ENCODE peak calls at places on chromosomes 3 and 15, in ten cellular contexts. One of them, this sample, is unnamed.

GRCh38 chr15:96340611-96341464 is 10.3 kb downstream of the NR2F2 start:
- DNase-seq in EL: peak
- DNase-seq in T-helper 9 cell: no peak
- DNase-seq in stimulated activated CD4-positive, alpha-beta T cell treated with anti-CD3 and anti-CD28 coated beads, Interleukin-12 subunit alpha, Interleukin-12 subunit beta, amount 100 ng/mL, for 4 hours: no peak
- DNase-seq in NCI-H187: peak
- DNase-seq in AG08395: peak
- DNase-seq in Ammon's horn: peak
- DNase-seq in DMS153: no peak
- DNase-seq in GM12864: no peak
- DNase-seq in tibial artery: peak
- DNase-seq in this sample: no peak

GRCh38 chr15:57334257-57334656 is 42.0 kb upstream of the CGNL1 start:
- DNase-seq in tibial artery: no peak
- DNase-seq in EL: peak
- DNase-seq in GM12864: no peak
- DNase-seq in DMS153: no peak
- DNase-seq in T-helper 9 cell: no peak
- DNase-seq in Ammon's horn: no peak
- DNase-seq in stimulated activated CD4-positive, alpha-beta T cell treated with anti-CD3 and anti-CD28 coated beads, Interleukin-12 subunit alpha, Interleukin-12 subunit beta, amount 100 ng/mL, for 4 hours: no peak
- DNase-seq in AG08395: no peak
- DNase-seq in NCI-H187: no peak
- DNase-seq in this sample: no peak

GRCh38 chr15:47725924-47726323 is 8.6 kb downstream of the SEMA6D start:
- DNase-seq in Ammon's horn: no peak
- DNase-seq in tibial artery: no peak
- DNase-seq in AG08395: no peak
- DNase-seq in T-helper 9 cell: no peak
- DNase-seq in GM12864: no peak
- DNase-seq in NCI-H187: no peak
- DNase-seq in DMS153: no peak
- DNase-seq in stimulated activated CD4-positive, alpha-beta T cell treated with anti-CD3 and anti-CD28 coated beads, Interleukin-12 subunit alpha, Interleukin-12 subunit beta, amount 100 ng/mL, for 4 hours: no peak
- DNase-seq in EL: no peak
- DNase-seq in this sample: no peak

GRCh38 chr3:156788846-156789245 is 37.3 kb upstream of the LEKR1 start:
- DNase-seq in DMS153: no peak
- DNase-seq in T-helper 9 cell: no peak
- DNase-seq in Ammon's horn: no peak
- DNase-seq in EL: peak
- DNase-seq in GM12864: no peak
- DNase-seq in stimulated activated CD4-positive, alpha-beta T cell treated with anti-CD3 and anti-CD28 coated beads, Interleukin-12 subunit alpha, Interleukin-12 subunit beta, amount 100 ng/mL, for 4 hours: no peak
- DNase-seq in AG08395: no peak
- DNase-seq in tibial artery: no peak
- DNase-seq in NCI-H187: no peak
- DNase-seq in this sample: no peak

GRCh38 chr3:143951351-143951971 is 20.2 kb upstream of the DIPK2A start:
- DNase-seq in stimulated activated CD4-positive, alpha-beta T cell treated with anti-CD3 and anti-CD28 coated beads, Interleukin-12 subunit alpha, Interleukin-12 subunit beta, amount 100 ng/mL, for 4 hours: peak
- DNase-seq in T-helper 9 cell: no peak
- DNase-seq in Ammon's horn: peak
- DNase-seq in AG08395: peak
- DNase-seq in DMS153: peak
- DNase-seq in GM12864: no peak
- DNase-seq in tibial artery: no peak
- DNase-seq in EL: peak
- DNase-seq in NCI-H187: no peak
- DNase-seq in this sample: peak

GRCh38 chr15:64096486-64097431 is 977 bp downstream of the SNX1 start:
- DNase-seq in tibial artery: no peak
- DNase-seq in stimulated activated CD4-positive, alpha-beta T cell treated with anti-CD3 and anti-CD28 coated beads, Interleukin-12 subunit alpha, Interleukin-12 subunit beta, amount 100 ng/mL, for 4 hours: no peak
- DNase-seq in AG08395: peak
- DNase-seq in NCI-H187: no peak
- DNase-seq in T-helper 9 cell: no peak
- DNase-seq in DMS153: no peak
- DNase-seq in Ammon's horn: peak
- DNase-seq in GM12864: no peak
- DNase-seq in EL: peak
- DNase-seq in this sample: peak

GRCh38 chr3:194549853-194550252 is 63.1 kb upstream of the ATP13A3 start:
- DNase-seq in NCI-H187: no peak
- DNase-seq in DMS153: no peak
- DNase-seq in AG08395: no peak
- DNase-seq in EL: no peak
- DNase-seq in Ammon's horn: no peak
- DNase-seq in tibial artery: no peak
- DNase-seq in stimulated activated CD4-positive, alpha-beta T cell treated with anti-CD3 and anti-CD28 coated beads, Interleukin-12 subunit alpha, Interleukin-12 subunit beta, amount 100 ng/mL, for 4 hours: no peak
- DNase-seq in GM12864: no peak
- DNase-seq in T-helper 9 cell: no peak
- DNase-seq in this sample: no peak

GRCh38 chr3:131688370-131688769 is 185.6 kb upstream of the MRPL3 start:
- DNase-seq in EL: peak
- DNase-seq in stimulated activated CD4-positive, alpha-beta T cell treated with anti-CD3 and anti-CD28 coated beads, Interleukin-12 subunit alpha, Interleukin-12 subunit beta, amount 100 ng/mL, for 4 hours: no peak
- DNase-seq in NCI-H187: no peak
- DNase-seq in Ammon's horn: no peak
- DNase-seq in DMS153: no peak
- DNase-seq in AG08395: peak
- DNase-seq in GM12864: no peak
- DNase-seq in tibial artery: no peak
- DNase-seq in T-helper 9 cell: no peak
- DNase-seq in this sample: no peak

GRCh38 chr15:78942741-78943140 is 2.1 kb downstream of the CTSH start:
- DNase-seq in DMS153: no peak
- DNase-seq in stimulated activated CD4-positive, alpha-beta T cell treated with anti-CD3 and anti-CD28 coated beads, Interleukin-12 subunit alpha, Interleukin-12 subunit beta, amount 100 ng/mL, for 4 hours: no peak
- DNase-seq in NCI-H187: no peak
- DNase-seq in AG08395: no peak
- DNase-seq in Ammon's horn: no peak
- DNase-seq in GM12864: no peak
- DNase-seq in T-helper 9 cell: no peak
- DNase-seq in EL: no peak
- DNase-seq in tibial artery: no peak
- DNase-seq in this sample: no peak

GRCh38 chr15:78264304-78265136 is at the start of gene DNAJA4:
- DNase-seq in DMS153: no peak
- DNase-seq in tibial artery: peak
- DNase-seq in NCI-H187: no peak
- DNase-seq in stimulated activated CD4-positive, alpha-beta T cell treated with anti-CD3 and anti-CD28 coated beads, Interleukin-12 subunit alpha, Interleukin-12 subunit beta, amount 100 ng/mL, for 4 hours: peak
- DNase-seq in GM12864: no peak
- DNase-seq in AG08395: peak
- DNase-seq in EL: peak
- DNase-seq in Ammon's horn: peak
- DNase-seq in T-helper 9 cell: peak
- DNase-seq in this sample: peak

GRCh38 chr3:155131104-155131503 is 51.0 kb downstream of the MME start:
- DNase-seq in DMS153: no peak
- DNase-seq in tibial artery: no peak
- DNase-seq in GM12864: no peak
- DNase-seq in stimulated activated CD4-positive, alpha-beta T cell treated with anti-CD3 and anti-CD28 coated beads, Interleukin-12 subunit alpha, Interleukin-12 subunit beta, amount 100 ng/mL, for 4 hours: no peak
- DNase-seq in NCI-H187: no peak
- DNase-seq in AG08395: no peak
- DNase-seq in EL: peak
- DNase-seq in T-helper 9 cell: no peak
- DNase-seq in Ammon's horn: no peak
- DNase-seq in this sample: peak

GRCh38 chr15:77454956-77455355 is 34.3 kb downstream of the HMG20A start:
- DNase-seq in AG08395: no peak
- DNase-seq in tibial artery: no peak
- DNase-seq in NCI-H187: no peak
- DNase-seq in GM12864: no peak
- DNase-seq in EL: no peak
- DNase-seq in stimulated activated CD4-positive, alpha-beta T cell treated with anti-CD3 and anti-CD28 coated beads, Interleukin-12 subunit alpha, Interleukin-12 subunit beta, amount 100 ng/mL, for 4 hours: no peak
- DNase-seq in DMS153: no peak
- DNase-seq in T-helper 9 cell: no peak
- DNase-seq in Ammon's horn: no peak
- DNase-seq in this sample: no peak

GRCh38 chr15:79003301-79003700 is 58.5 kb upstream of the CTSH start:
- DNase-seq in NCI-H187: no peak
- DNase-seq in T-helper 9 cell: no peak
- DNase-seq in stimulated activated CD4-positive, alpha-beta T cell treated with anti-CD3 and anti-CD28 coated beads, Interleukin-12 subunit alpha, Interleukin-12 subunit beta, amount 100 ng/mL, for 4 hours: no peak
- DNase-seq in EL: peak
- DNase-seq in Ammon's horn: no peak
- DNase-seq in DMS153: no peak
- DNase-seq in tibial artery: no peak
- DNase-seq in AG08395: no peak
- DNase-seq in GM12864: no peak
- DNase-seq in this sample: peak

GRCh38 chr3:172848910-172849309 is 98.4 kb downstream of the ECT2 start:
- DNase-seq in GM12864: no peak
- DNase-seq in tibial artery: no peak
- DNase-seq in AG08395: peak
- DNase-seq in NCI-H187: no peak
- DNase-seq in Ammon's horn: no peak
- DNase-seq in T-helper 9 cell: no peak
- DNase-seq in EL: peak
- DNase-seq in DMS153: no peak
- DNase-seq in stimulated activated CD4-positive, alpha-beta T cell treated with anti-CD3 and anti-CD28 coated beads, Interleukin-12 subunit alpha, Interleukin-12 subunit beta, amount 100 ng/mL, for 4 hours: no peak
- DNase-seq in this sample: no peak

GRCh38 chr3:193040836-193041672 is 123.4 kb upstream of the MB21D2 start:
- DNase-seq in Ammon's horn: no peak
- DNase-seq in stimulated activated CD4-positive, alpha-beta T cell treated with anti-CD3 and anti-CD28 coated beads, Interleukin-12 subunit alpha, Interleukin-12 subunit beta, amount 100 ng/mL, for 4 hours: no peak
- DNase-seq in DMS153: peak
- DNase-seq in NCI-H187: no peak
- DNase-seq in EL: peak
- DNase-seq in tibial artery: no peak
- DNase-seq in AG08395: peak
- DNase-seq in T-helper 9 cell: no peak
- DNase-seq in GM12864: peak
- DNase-seq in this sample: peak

GRCh38 chr3:192487032-192487431 is 240.3 kb downstream of the FGF12 start:
- DNase-seq in stimulated activated CD4-positive, alpha-beta T cell treated with anti-CD3 and anti-CD28 coated beads, Interleukin-12 subunit alpha, Interleukin-12 subunit beta, amount 100 ng/mL, for 4 hours: no peak
- DNase-seq in AG08395: no peak
- DNase-seq in NCI-H187: no peak
- DNase-seq in Ammon's horn: no peak
- DNase-seq in GM12864: no peak
- DNase-seq in DMS153: peak
- DNase-seq in T-helper 9 cell: no peak
- DNase-seq in EL: no peak
- DNase-seq in tibial artery: no peak
- DNase-seq in this sample: no peak

GRCh38 chr3:112858410-112859069 is 11.9 kb upstream of the CD200R1L start:
- DNase-seq in GM12864: peak
- DNase-seq in DMS153: no peak
- DNase-seq in T-helper 9 cell: no peak
- DNase-seq in AG08395: no peak
- DNase-seq in stimulated activated CD4-positive, alpha-beta T cell treated with anti-CD3 and anti-CD28 coated beads, Interleukin-12 subunit alpha, Interleukin-12 subunit beta, amount 100 ng/mL, for 4 hours: no peak
- DNase-seq in tibial artery: no peak
- DNase-seq in EL: peak
- DNase-seq in NCI-H187: no peak
- DNase-seq in Ammon's horn: peak
- DNase-seq in this sample: no peak

GRCh38 chr3:177824190-177824786 is 627.0 kb upstream of the TBL1XR1 start:
- DNase-seq in Ammon's horn: peak
- DNase-seq in NCI-H187: no peak
- DNase-seq in AG08395: no peak
- DNase-seq in GM12864: no peak
- DNase-seq in EL: peak
- DNase-seq in T-helper 9 cell: no peak
- DNase-seq in DMS153: no peak
- DNase-seq in tibial artery: peak
- DNase-seq in stimulated activated CD4-positive, alpha-beta T cell treated with anti-CD3 and anti-CD28 coated beads, Interleukin-12 subunit alpha, Interleukin-12 subunit beta, amount 100 ng/mL, for 4 hours: no peak
- DNase-seq in this sample: peak

GRCh38 chr3:171258316-171258715 is 201.9 kb downstream of the TNIK start:
- DNase-seq in EL: peak
- DNase-seq in stimulated activated CD4-positive, alpha-beta T cell treated with anti-CD3 and anti-CD28 coated beads, Interleukin-12 subunit alpha, Interleukin-12 subunit beta, amount 100 ng/mL, for 4 hours: no peak
- DNase-seq in GM12864: no peak
- DNase-seq in tibial artery: no peak
- DNase-seq in Ammon's horn: no peak
- DNase-seq in T-helper 9 cell: no peak
- DNase-seq in NCI-H187: no peak
- DNase-seq in AG08395: peak
- DNase-seq in DMS153: no peak
- DNase-seq in this sample: no peak

GRCh38 chr3:4426782-4427344 is 40.2 kb downstream of the SUMF1 start:
- DNase-seq in GM12864: no peak
- DNase-seq in Ammon's horn: no peak
- DNase-seq in EL: peak
- DNase-seq in tibial artery: no peak
- DNase-seq in AG08395: peak
- DNase-seq in T-helper 9 cell: no peak
- DNase-seq in DMS153: no peak
- DNase-seq in NCI-H187: no peak
- DNase-seq in stimulated activated CD4-positive, alpha-beta T cell treated with anti-CD3 and anti-CD28 coated beads, Interleukin-12 subunit alpha, Interleukin-12 subunit beta, amount 100 ng/mL, for 4 hours: no peak
- DNase-seq in this sample: peak

GRCh38 chr15:75107905-75108838 is 84.8 kb downstream of the PPCDC start:
- DNase-seq in T-helper 9 cell: peak
- DNase-seq in tibial artery: no peak
- DNase-seq in NCI-H187: no peak
- DNase-seq in AG08395: peak
- DNase-seq in GM12864: no peak
- DNase-seq in Ammon's horn: peak
- DNase-seq in stimulated activated CD4-positive, alpha-beta T cell treated with anti-CD3 and anti-CD28 coated beads, Interleukin-12 subunit alpha, Interleukin-12 subunit beta, amount 100 ng/mL, for 4 hours: peak
- DNase-seq in DMS153: no peak
- DNase-seq in EL: peak
- DNase-seq in this sample: peak

GRCh38 chr3:73614385-73614784 is 10.4 kb downstream of the PDZRN3 start:
- DNase-seq in DMS153: no peak
- DNase-seq in stimulated activated CD4-positive, alpha-beta T cell treated with anti-CD3 and anti-CD28 coated beads, Interleukin-12 subunit alpha, Interleukin-12 subunit beta, amount 100 ng/mL, for 4 hours: no peak
- DNase-seq in tibial artery: peak
- DNase-seq in T-helper 9 cell: no peak
- DNase-seq in NCI-H187: no peak
- DNase-seq in GM12864: no peak
- DNase-seq in Ammon's horn: no peak
- DNase-seq in AG08395: peak
- DNase-seq in EL: peak
- DNase-seq in this sample: peak

GRCh38 chr3:75380276-75380771 is 283.8 kb upstream of the FRG2C start:
- DNase-seq in T-helper 9 cell: no peak
- DNase-seq in EL: no peak
- DNase-seq in AG08395: no peak
- DNase-seq in tibial artery: no peak
- DNase-seq in DMS153: no peak
- DNase-seq in GM12864: no peak
- DNase-seq in Ammon's horn: no peak
- DNase-seq in stimulated activated CD4-positive, alpha-beta T cell treated with anti-CD3 and anti-CD28 coated beads, Interleukin-12 subunit alpha, Interleukin-12 subunit beta, amount 100 ng/mL, for 4 hours: no peak
- DNase-seq in NCI-H187: no peak
- DNase-seq in this sample: no peak

GRCh38 chr3:12663311-12663935 is 494 bp downstream of the RAF1 start:
- DNase-seq in stimulated activated CD4-positive, alpha-beta T cell treated with anti-CD3 and anti-CD28 coated beads, Interleukin-12 subunit alpha, Interleukin-12 subunit beta, amount 100 ng/mL, for 4 hours: no peak
- DNase-seq in NCI-H187: peak
- DNase-seq in DMS153: no peak
- DNase-seq in GM12864: no peak
- DNase-seq in T-helper 9 cell: peak
- DNase-seq in AG08395: peak
- DNase-seq in tibial artery: peak
- DNase-seq in Ammon's horn: peak
- DNase-seq in EL: peak
- DNase-seq in this sample: peak

GRCh38 chr3:192364296-192364695 is 363.0 kb downstream of the FGF12 start:
- DNase-seq in stimulated activated CD4-positive, alpha-beta T cell treated with anti-CD3 and anti-CD28 coated beads, Interleukin-12 subunit alpha, Interleukin-12 subunit beta, amount 100 ng/mL, for 4 hours: no peak
- DNase-seq in NCI-H187: no peak
- DNase-seq in EL: no peak
- DNase-seq in DMS153: no peak
- DNase-seq in AG08395: no peak
- DNase-seq in T-helper 9 cell: no peak
- DNase-seq in tibial artery: no peak
- DNase-seq in Ammon's horn: no peak
- DNase-seq in GM12864: no peak
- DNase-seq in this sample: no peak

GRCh38 chr3:123637131-123637530 is 52.3 kb upstream of the HACD2 start:
- DNase-seq in DMS153: no peak
- DNase-seq in T-helper 9 cell: no peak
- DNase-seq in NCI-H187: no peak
- DNase-seq in AG08395: no peak
- DNase-seq in EL: no peak
- DNase-seq in stimulated activated CD4-positive, alpha-beta T cell treated with anti-CD3 and anti-CD28 coated beads, Interleukin-12 subunit alpha, Interleukin-12 subunit beta, amount 100 ng/mL, for 4 hours: no peak
- DNase-seq in Ammon's horn: no peak
- DNase-seq in tibial artery: no peak
- DNase-seq in GM12864: no peak
- DNase-seq in this sample: no peak

GRCh38 chr3:189744235-189744634 is 113.0 kb downstream of the TP63 start:
- DNase-seq in NCI-H187: no peak
- DNase-seq in tibial artery: no peak
- DNase-seq in T-helper 9 cell: no peak
- DNase-seq in GM12864: no peak
- DNase-seq in Ammon's horn: no peak
- DNase-seq in EL: no peak
- DNase-seq in stimulated activated CD4-positive, alpha-beta T cell treated with anti-CD3 and anti-CD28 coated beads, Interleukin-12 subunit alpha, Interleukin-12 subunit beta, amount 100 ng/mL, for 4 hours: no peak
- DNase-seq in AG08395: no peak
- DNase-seq in DMS153: no peak
- DNase-seq in this sample: no peak

GRCh38 chr3:135706758-135707375 is 258.7 kb upstream of the PPP2R3A start:
- DNase-seq in Ammon's horn: peak
- DNase-seq in EL: no peak
- DNase-seq in tibial artery: no peak
- DNase-seq in T-helper 9 cell: no peak
- DNase-seq in AG08395: no peak
- DNase-seq in DMS153: no peak
- DNase-seq in GM12864: no peak
- DNase-seq in stimulated activated CD4-positive, alpha-beta T cell treated with anti-CD3 and anti-CD28 coated beads, Interleukin-12 subunit alpha, Interleukin-12 subunit beta, amount 100 ng/mL, for 4 hours: no peak
- DNase-seq in NCI-H187: no peak
- DNase-seq in this sample: no peak

This sample was measured in AG08396.